ENCODE peak calls at places on chromosomes 5 and 9, in nine cellular contexts. R, U, A, T, D, Z, K, V and E are unnamed samples.

GRCh38 chr9:94869415-94869838 is 142.9 kb downstream of the AOPEP start:
- DNase-seq in V (peak; percentile 35), U (no peak), K (no peak), D (no peak), T (peak; percentile 85), Z (no peak), A (no peak), R (no peak), E (no peak)

GRCh38 chr9:69975681-69976080 is 68.0 kb upstream of the MAMDC2 start:
- DNase-seq in K (no peak), Z (no peak), T (no peak), R (no peak), V (no peak), U (no peak), A (no peak), D (no peak), E (no peak)

GRCh38 chr9:114207034-114207815 is 51.9 kb downstream of the COL27A1 start:
- DNase-seq in K (no peak), U (no peak), R (no peak), D (no peak), T (peak; percentile 11), A (no peak), Z (no peak), V (no peak), E (no peak)

GRCh38 chr5:73955447-73955846 is 329.5 kb downstream of the ARHGEF28 start:
- DNase-seq in V (no peak), T (no peak), D (no peak), R (no peak), Z (no peak), U (no peak), K (no peak), A (no peak), E (no peak)

GRCh38 chr9:19102181-19102630 is 498 bp downstream of the HAUS6 start:
- DNase-seq in A (peak; percentile 62), V (peak; percentile 60), U (no peak), T (no peak), R (peak; percentile 50), K (no peak), D (no peak), Z (peak; percentile 34), E (peak; percentile 30)

GRCh38 chr5:34459908-34460307 is 196.2 kb upstream of the RAI14 start:
- DNase-seq in A (no peak), T (no peak), D (no peak), K (no peak), U (no peak), R (no peak), V (no peak), Z (no peak), E (no peak)

GRCh38 chr9:136665111-136665703 is 2.5 kb downstream of the EGFL7 start:
- DNase-seq in K (no peak), Z (no peak), R (peak; percentile 70), V (peak; percentile 92), A (no peak), D (no peak), T (no peak), U (no peak), E (no peak)

GRCh38 chr9:16312116-16312515 is 558.4 kb downstream of the BNC2 start:
- DNase-seq in A (no peak), R (no peak), T (no peak), K (no peak), Z (no peak), V (no peak), U (no peak), D (no peak), E (no peak)

GRCh38 chr9:120877276-120878034 is 467 bp upstream of the PHF19 start:
- DNase-seq in K (no peak), D (no peak), Z (peak; percentile 100), V (peak; percentile 95), U (no peak), A (peak; percentile 54), T (peak; percentile 74), R (peak; percentile 73), E (peak; percentile 80)

GRCh38 chr5:72459089-72459661 is 48.0 kb downstream of the ZNF366 start:
- DNase-seq in Z (no peak), A (no peak), R (no peak), D (peak; percentile 71), T (no peak), K (no peak), V (no peak), U (no peak), E (no peak)

GRCh38 chr5:62330302-62330701 is 24.3 kb downstream of the KIF2A start:
- DNase-seq in Z (no peak), A (no peak), V (no peak), R (no peak), D (no peak), K (no peak), U (no peak), T (no peak), E (no peak)

GRCh38 chr5:139335811-139336210 is 5.8 kb upstream of the PAIP2 start:
- DNase-seq in Z (no peak), A (peak; percentile 9), D (no peak), U (no peak), R (no peak), T (no peak), K (no peak), V (no peak), E (no peak)

GRCh38 chr5:167754501-167754941 is 536.9 kb upstream of the WWC1 start:
- DNase-seq in R (peak; percentile 5), A (no peak), T (no peak), V (no peak), K (no peak), U (no peak), D (no peak), Z (no peak), E (no peak)

GRCh38 chr9:14780251-14780650 is 57.7 kb upstream of the CER1 start:
- DNase-seq in U (no peak), A (no peak), V (peak; percentile 9), Z (no peak), D (no peak), T (no peak), K (no peak), R (no peak), E (no peak)

GRCh38 chr9:130493476-130493875 is 48.7 kb downstream of the ASS1 start:
- DNase-seq in K (no peak), U (no peak), V (no peak), A (no peak), Z (no peak), D (no peak), T (no peak), R (no peak), E (no peak)

GRCh38 chr5:173969167-173970049 is 19.6 kb upstream of the C5orf47 start:
- DNase-seq in K (peak; percentile 93), A (peak; percentile 97), U (no peak), D (no peak), R (no peak), Z (peak; percentile 45), T (peak; percentile 95), V (no peak), E (no peak)

GRCh38 chr5:64210866-64211265 is 45.2 kb downstream of the RNF180 start:
- DNase-seq in D (no peak), R (peak; percentile 57), V (no peak), A (no peak), K (no peak), U (no peak), Z (no peak), T (no peak), E (no peak)

GRCh38 chr5:135194573-135195266 is 160.7 kb upstream of the PITX1 start:
- DNase-seq in Z (peak; percentile 37), D (no peak), V (no peak), U (no peak), K (no peak), R (no peak), T (no peak), A (no peak), E (no peak)

GRCh38 chr9:86487222-86487841 is 133.1 kb upstream of the TUT7 start:
- DNase-seq in V (peak; percentile 59), Z (peak; percentile 18), K (peak; percentile 4), U (peak; percentile 31), R (peak; percentile 74), A (peak; percentile 23), T (peak; percentile 55), D (no peak), E (peak; percentile 4)

GRCh38 chr9:34070601-34071340 is 22.1 kb upstream of the UBAP2 start:
- DNase-seq in T (no peak), A (no peak), R (no peak), K (no peak), Z (no peak), D (no peak), U (no peak), V (no peak), E (no peak)

GRCh38 chr5:16544607-16545374 is 72.0 kb downstream of the RETREG1 start:
- DNase-seq in U (no peak), V (no peak), Z (no peak), D (no peak), T (no peak), R (no peak), A (no peak), K (no peak), E (no peak)

DNA sequence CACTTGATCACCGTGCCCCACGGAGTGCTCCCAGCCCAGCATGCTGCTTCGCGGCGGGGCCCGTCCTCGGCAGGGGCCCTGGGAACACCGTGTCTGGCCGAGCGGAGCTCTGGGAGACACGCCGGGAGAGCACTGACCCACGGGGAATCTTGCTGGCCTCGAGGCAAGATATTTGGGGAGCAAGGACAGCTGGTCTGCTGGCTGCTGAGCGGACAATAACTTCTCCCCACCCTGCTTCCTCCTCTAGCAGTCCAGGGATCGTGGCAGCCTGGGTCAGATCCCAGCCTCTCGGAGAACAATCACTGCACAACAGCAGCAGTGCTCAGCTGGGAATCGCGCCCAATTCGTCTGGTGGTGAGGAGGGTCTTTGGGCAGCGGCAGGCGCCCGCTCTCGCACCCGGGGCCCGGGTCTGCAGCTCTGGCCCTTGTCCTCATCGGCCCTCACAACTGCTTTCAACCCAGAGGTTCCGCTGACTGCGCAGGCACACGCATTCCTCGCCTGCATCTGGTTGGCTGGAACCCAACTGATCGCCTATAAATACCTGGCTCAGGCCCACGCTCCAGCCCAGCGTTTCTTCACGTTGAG is 43.4 kb downstream of the DBH start:
- DNase-seq in T (no peak), D (no peak), K (no peak), Z (no peak), V (no peak), R (no peak), U (no peak), A (no peak), E (no peak)
- TF ChIP-seq REST in T (no peak), D (no peak), K (no peak), Z (no peak), V (no peak), R (no peak), U (no peak), A (no peak), E (no peak)

GRCh38 chr9:82891321-82891720 is 171.6 kb downstream of the RASEF start:
- DNase-seq in T (no peak), V (no peak), R (no peak), Z (no peak), U (no peak), K (no peak), D (no peak), A (no peak), E (no peak)
- H3K27ac ChIP-seq in T (no peak overlapping the region), V (no peak overlapping the region), R (no peak overlapping the region), Z (no peak overlapping the region), U (no peak overlapping the region), K (no peak overlapping the region), D (no peak overlapping the region), A (no peak overlapping the region), E (no peak overlapping the region)

GRCh38 chr5:148072207-148072606 is 8.4 kb downstream of the SPINK5 start:
- DNase-seq in K (no peak), R (no peak), A (no peak), V (no peak), T (no peak), U (no peak), D (no peak), Z (no peak), E (no peak)
- TF ChIP-seq REST in K (no peak), R (no peak), A (no peak), V (no peak), T (no peak), U (no peak), D (no peak), Z (no peak), E (no peak)

GRCh38 chr5:5592541-5592940 is 170.1 kb downstream of the ICE1 start:
- DNase-seq in K (no peak), V (no peak), T (no peak), D (no peak), U (no peak), Z (no peak), R (no peak), A (no peak), E (no peak)
- H3K27ac ChIP-seq in K (no peak overlapping the region), V (no peak overlapping the region), T (no peak overlapping the region), D (no peak overlapping the region), U (no peak overlapping the region), Z (no peak overlapping the region), R (no peak overlapping the region), A (no peak overlapping the region), E (no peak overlapping the region)